ENCODE peak calls at places on chromosomes 11 and 22, in eight cellular contexts. One of them, this sample, is unnamed.
A peak's percentile ranks its signal among the peaks of the same experiment; 100 is the strongest.

GRCh38 chr11:46352063-46352841 is 5.0 kb downstream of the DGKZ start:
- DNase-seq in GM12865: peak; percentile 52
- DNase-seq in Daoy: peak; percentile 47
- DNase-seq in T follicular helper cell: peak; percentile 73
- DNase-seq in NCI-H82: peak; percentile 57
- DNase-seq in body of pancreas: peak; percentile 93
- DNase-seq in heart left ventricle: peak; percentile 60
- DNase-seq in OCI-M1: peak; percentile 69
- DNase-seq in this sample: peak; percentile 77

GRCh38 chr11:126355324-126355925 is at the start of gene ST3GAL4:
- DNase-seq in body of pancreas: peak; percentile 74
- DNase-seq in OCI-M1: peak; percentile 92
- DNase-seq in Daoy: peak; percentile 84
- DNase-seq in NCI-H82: peak; percentile 88
- DNase-seq in heart left ventricle: peak; percentile 90
- DNase-seq in GM12865: peak; percentile 82
- DNase-seq in T follicular helper cell: peak; percentile 31
- DNase-seq in this sample: peak; percentile 26

GRCh38 chr22:27718186-27719032 is 83.1 kb downstream of the MN1 start:
- DNase-seq in body of pancreas: peak; percentile 53
- DNase-seq in GM12865: no peak
- DNase-seq in T follicular helper cell: no peak
- DNase-seq in NCI-H82: no peak
- DNase-seq in heart left ventricle: peak; percentile 81
- DNase-seq in Daoy: peak; percentile 93
- DNase-seq in OCI-M1: peak; percentile 33
- DNase-seq in this sample: no peak

GRCh38 chr11:12271826-12272366 is 105.5 kb upstream of the PARVA start:
- DNase-seq in OCI-M1: no peak
- DNase-seq in T follicular helper cell: no peak
- DNase-seq in heart left ventricle: no peak
- DNase-seq in GM12865: no peak
- DNase-seq in NCI-H82: no peak
- DNase-seq in body of pancreas: no peak
- DNase-seq in Daoy: no peak
- DNase-seq in this sample: no peak

GRCh38 chr11:130163346-130164220 is 4.0 kb downstream of the ST14 start:
- DNase-seq in NCI-H82: peak; percentile 3
- DNase-seq in body of pancreas: peak; percentile 76
- DNase-seq in heart left ventricle: no peak
- DNase-seq in Daoy: no peak
- DNase-seq in OCI-M1: peak; percentile 25
- DNase-seq in GM12865: no peak
- DNase-seq in T follicular helper cell: no peak
- DNase-seq in this sample: no peak

GRCh38 chr11:74966651-74967050 is 17.6 kb downstream of the SPCS2 start:
- DNase-seq in GM12865: no peak
- DNase-seq in body of pancreas: no peak
- DNase-seq in T follicular helper cell: no peak
- DNase-seq in NCI-H82: no peak
- DNase-seq in OCI-M1: no peak
- DNase-seq in Daoy: peak; percentile 82
- DNase-seq in heart left ventricle: no peak
- DNase-seq in this sample: no peak

GRCh38 chr11:108388576-108388975 is 78.8 kb downstream of the C11orf65 start:
- DNase-seq in OCI-M1: no peak
- DNase-seq in T follicular helper cell: no peak
- DNase-seq in body of pancreas: no peak
- DNase-seq in NCI-H82: no peak
- DNase-seq in Daoy: no peak
- DNase-seq in heart left ventricle: no peak
- DNase-seq in GM12865: no peak
- DNase-seq in this sample: no peak

GRCh38 chr11:101912823-101913284 is 2.0 kb upstream of the CEP126 start:
- DNase-seq in heart left ventricle: no peak
- DNase-seq in OCI-M1: no peak
- DNase-seq in Daoy: peak; percentile 36
- DNase-seq in GM12865: no peak
- DNase-seq in T follicular helper cell: no peak
- DNase-seq in NCI-H82: no peak
- DNase-seq in body of pancreas: no peak
- DNase-seq in this sample: no peak

GRCh38 chr11:46285594-46286033 is 8.2 kb downstream of the CREB3L1 start:
- DNase-seq in NCI-H82: no peak
- DNase-seq in OCI-M1: no peak
- DNase-seq in GM12865: no peak
- DNase-seq in heart left ventricle: peak; percentile 75
- DNase-seq in Daoy: peak; percentile 41
- DNase-seq in T follicular helper cell: no peak
- DNase-seq in body of pancreas: no peak
- DNase-seq in this sample: no peak

GRCh38 chr22:33803883-33804282 is 116.4 kb downstream of the LARGE1 start:
- DNase-seq in OCI-M1: no peak
- DNase-seq in GM12865: no peak
- DNase-seq in heart left ventricle: no peak
- DNase-seq in body of pancreas: no peak
- DNase-seq in NCI-H82: no peak
- DNase-seq in T follicular helper cell: no peak
- DNase-seq in Daoy: no peak
- DNase-seq in this sample: no peak

GRCh38 chr11:134728186-134728585 is 316.1 kb upstream of the B3GAT1 start:
- DNase-seq in heart left ventricle: no peak
- DNase-seq in OCI-M1: no peak
- DNase-seq in body of pancreas: no peak
- DNase-seq in GM12865: no peak
- DNase-seq in T follicular helper cell: no peak
- DNase-seq in Daoy: no peak
- DNase-seq in NCI-H82: no peak
- DNase-seq in this sample: no peak

GRCh38 chr22:37330200-37331033 is 48.1 kb downstream of the CYTH4 start:
- DNase-seq in OCI-M1: peak; percentile 91
- DNase-seq in T follicular helper cell: peak; percentile 24
- DNase-seq in GM12865: peak; percentile 82
- DNase-seq in heart left ventricle: no peak
- DNase-seq in Daoy: peak; percentile 84
- DNase-seq in body of pancreas: peak; percentile 84
- DNase-seq in NCI-H82: peak; percentile 84
- DNase-seq in this sample: no peak

GRCh38 chr11:66311965-66312548 is 4.8 kb downstream of the CD248 start:
- DNase-seq in Daoy: peak; percentile 93
- DNase-seq in body of pancreas: peak; percentile 97
- DNase-seq in T follicular helper cell: peak; percentile 97
- DNase-seq in GM12865: peak; percentile 94
- DNase-seq in OCI-M1: peak; percentile 97
- DNase-seq in heart left ventricle: peak; percentile 96
- DNase-seq in NCI-H82: peak; percentile 97
- DNase-seq in this sample: peak; percentile 96

GRCh38 chr11:126332221-126332711 is 23.2 kb upstream of the ST3GAL4 start:
- DNase-seq in Daoy: peak; percentile 88
- DNase-seq in body of pancreas: no peak
- DNase-seq in heart left ventricle: peak; percentile 87
- DNase-seq in T follicular helper cell: no peak
- DNase-seq in NCI-H82: no peak
- DNase-seq in GM12865: no peak
- DNase-seq in OCI-M1: no peak
- DNase-seq in this sample: no peak

GRCh38 chr11:3664032-3664630 is 7.1 kb downstream of the CHRNA10 start:
- DNase-seq in GM12865: no peak
- DNase-seq in heart left ventricle: no peak
- DNase-seq in T follicular helper cell: no peak
- DNase-seq in OCI-M1: no peak
- DNase-seq in Daoy: no peak
- DNase-seq in body of pancreas: no peak
- DNase-seq in NCI-H82: no peak
- DNase-seq in this sample: no peak

GRCh38 chr11:128728767-128729587 is 35.1 kb downstream of the FLI1 start:
- DNase-seq in Daoy: no peak
- DNase-seq in OCI-M1: no peak
- DNase-seq in NCI-H82: no peak
- DNase-seq in T follicular helper cell: no peak
- DNase-seq in heart left ventricle: no peak
- DNase-seq in body of pancreas: no peak
- DNase-seq in GM12865: no peak
- DNase-seq in this sample: no peak

GRCh38 chr11:60095477-60096120 is 7.1 kb downstream of the MS4A2 start:
- DNase-seq in Daoy: no peak
- DNase-seq in NCI-H82: no peak
- DNase-seq in heart left ventricle: no peak
- DNase-seq in GM12865: no peak
- DNase-seq in OCI-M1: no peak
- DNase-seq in body of pancreas: no peak
- DNase-seq in T follicular helper cell: no peak
- DNase-seq in this sample: no peak

GRCh38 chr11:120318906-120319305 is 6.2 kb upstream of the TLCD5 start:
- DNase-seq in GM12865: no peak
- DNase-seq in body of pancreas: no peak
- DNase-seq in OCI-M1: no peak
- DNase-seq in NCI-H82: no peak
- DNase-seq in heart left ventricle: no peak
- DNase-seq in T follicular helper cell: no peak
- DNase-seq in Daoy: no peak
- DNase-seq in this sample: no peak

GRCh38 chr11:88043149-88043548 is 132.1 kb downstream of the RAB38 start:
- DNase-seq in heart left ventricle: no peak
- DNase-seq in T follicular helper cell: no peak
- DNase-seq in NCI-H82: no peak
- DNase-seq in body of pancreas: no peak
- DNase-seq in OCI-M1: no peak
- DNase-seq in GM12865: no peak
- DNase-seq in Daoy: no peak
- DNase-seq in this sample: no peak

GRCh38 chr11:94948070-94948617 is 25.2 kb downstream of the CWC15 start:
- DNase-seq in heart left ventricle: no peak
- DNase-seq in Daoy: peak; percentile 47
- DNase-seq in OCI-M1: peak; percentile 77
- DNase-seq in GM12865: no peak
- DNase-seq in NCI-H82: no peak
- DNase-seq in body of pancreas: no peak
- DNase-seq in T follicular helper cell: no peak
- DNase-seq in this sample: no peak

GRCh38 chr22:22721681-22722309 is 77.4 kb downstream of the GGTLC2 start:
- DNase-seq in heart left ventricle: no peak
- DNase-seq in GM12865: peak; percentile 52
- DNase-seq in body of pancreas: peak; percentile 31
- DNase-seq in OCI-M1: no peak
- DNase-seq in T follicular helper cell: no peak
- DNase-seq in NCI-H82: no peak
- DNase-seq in Daoy: peak; percentile 76
- DNase-seq in this sample: no peak

GRCh38 chr11:2092956-2093412 is 46.2 kb downstream of the IGF2 start:
- DNase-seq in heart left ventricle: peak; percentile 91
- DNase-seq in body of pancreas: peak; percentile 97
- DNase-seq in GM12865: no peak
- DNase-seq in T follicular helper cell: peak; percentile 30
- DNase-seq in NCI-H82: no peak
- DNase-seq in OCI-M1: no peak
- DNase-seq in Daoy: peak; percentile 96
- DNase-seq in this sample: peak; percentile 57

GRCh38 chr11:126839496-126839895 is 161.1 kb downstream of the KIRREL3 start:
- DNase-seq in NCI-H82: no peak
- DNase-seq in GM12865: no peak
- DNase-seq in heart left ventricle: no peak
- DNase-seq in Daoy: no peak
- DNase-seq in OCI-M1: peak; percentile 70
- DNase-seq in T follicular helper cell: no peak
- DNase-seq in body of pancreas: no peak
- DNase-seq in this sample: no peak

GRCh38 chr11:16456366-16456765 is 100.0 kb upstream of the SOX6 start:
- DNase-seq in body of pancreas: no peak
- DNase-seq in NCI-H82: no peak
- DNase-seq in Daoy: no peak
- DNase-seq in GM12865: no peak
- DNase-seq in T follicular helper cell: no peak
- DNase-seq in OCI-M1: no peak
- DNase-seq in heart left ventricle: no peak
- DNase-seq in this sample: no peak

GRCh38 chr11:131190446-131190845 is 180.0 kb upstream of the NTM start:
- DNase-seq in heart left ventricle: no peak
- DNase-seq in body of pancreas: no peak
- DNase-seq in NCI-H82: no peak
- DNase-seq in GM12865: no peak
- DNase-seq in Daoy: no peak
- DNase-seq in OCI-M1: no peak
- DNase-seq in T follicular helper cell: no peak
- DNase-seq in this sample: no peak

GRCh38 chr11:45881708-45882368 is 3.6 kb upstream of the MAPK8IP1 start:
- DNase-seq in Daoy: no peak
- DNase-seq in OCI-M1: no peak
- DNase-seq in T follicular helper cell: no peak
- DNase-seq in NCI-H82: peak; percentile 81
- DNase-seq in GM12865: no peak
- DNase-seq in body of pancreas: no peak
- DNase-seq in heart left ventricle: no peak
- DNase-seq in this sample: no peak

GRCh38 chr11:115626414-115626813 is 122.2 kb upstream of the CADM1 start:
- DNase-seq in body of pancreas: no peak
- DNase-seq in heart left ventricle: no peak
- DNase-seq in OCI-M1: no peak
- DNase-seq in T follicular helper cell: no peak
- DNase-seq in NCI-H82: no peak
- DNase-seq in GM12865: no peak
- DNase-seq in Daoy: no peak
- DNase-seq in this sample: no peak

GRCh38 chr22:19843107-19843856 is 11.4 kb downstream of the GNB1L start:
- DNase-seq in NCI-H82: peak; percentile 95
- DNase-seq in GM12865: no peak
- DNase-seq in Daoy: no peak
- DNase-seq in heart left ventricle: no peak
- DNase-seq in body of pancreas: no peak
- DNase-seq in T follicular helper cell: no peak
- DNase-seq in OCI-M1: no peak
- DNase-seq in this sample: no peak

GRCh38 chr11:1557904-1558831 is 13.9 kb downstream of the DUSP8 start:
- DNase-seq in Daoy: peak; percentile 80
- DNase-seq in GM12865: no peak
- DNase-seq in body of pancreas: peak; percentile 68
- DNase-seq in OCI-M1: no peak
- DNase-seq in T follicular helper cell: no peak
- DNase-seq in heart left ventricle: peak; percentile 62
- DNase-seq in NCI-H82: no peak
- DNase-seq in this sample: no peak

GRCh38 chr11:45754261-45754709 is 50.7 kb upstream of the SLC35C1 start:
- DNase-seq in heart left ventricle: peak; percentile 84
- DNase-seq in T follicular helper cell: no peak
- DNase-seq in OCI-M1: no peak
- DNase-seq in NCI-H82: no peak
- DNase-seq in Daoy: peak; percentile 41
- DNase-seq in GM12865: no peak
- DNase-seq in body of pancreas: peak; percentile 83
- DNase-seq in this sample: no peak

GRCh38 chr11:119206512-119207299 is 567 bp downstream of the CBL start:
- DNase-seq in T follicular helper cell: peak; percentile 18
- DNase-seq in Daoy: peak; percentile 35
- DNase-seq in GM12865: peak; percentile 61
- DNase-seq in NCI-H82: peak; percentile 58
- DNase-seq in body of pancreas: peak; percentile 42
- DNase-seq in OCI-M1: peak; percentile 82
- DNase-seq in heart left ventricle: peak; percentile 68
- DNase-seq in this sample: peak; percentile 40

GRCh38 chr11:32148824-32149223 is 58.0 kb downstream of the RCN1 start:
- DNase-seq in NCI-H82: no peak
- DNase-seq in T follicular helper cell: no peak
- DNase-seq in OCI-M1: peak; percentile 13
- DNase-seq in Daoy: no peak
- DNase-seq in GM12865: no peak
- DNase-seq in heart left ventricle: no peak
- DNase-seq in body of pancreas: no peak
- DNase-seq in this sample: no peak

GRCh38 chr22:28909375-28909774 is 26.0 kb downstream of the ZNRF3 start:
- DNase-seq in Daoy: no peak
- DNase-seq in GM12865: peak; percentile 80
- DNase-seq in T follicular helper cell: no peak
- DNase-seq in OCI-M1: peak; percentile 91
- DNase-seq in heart left ventricle: no peak
- DNase-seq in NCI-H82: no peak
- DNase-seq in body of pancreas: no peak
- DNase-seq in this sample: peak; percentile 62

GRCh38 chr22:23121026-23121823 is 20.6 kb downstream of the RSPH14 start:
- DNase-seq in OCI-M1: no peak
- DNase-seq in GM12865: no peak
- DNase-seq in Daoy: peak; percentile 18
- DNase-seq in T follicular helper cell: no peak
- DNase-seq in body of pancreas: no peak
- DNase-seq in heart left ventricle: no peak
- DNase-seq in NCI-H82: no peak
- DNase-seq in this sample: no peak

This sample was measured in T-helper 1 cell.